ENCODE peak calls at places on chromosomes 4 and X, in seven cellular contexts. One of them, this sample, is unnamed. For H3K4me1, the result is how much of the 10 kb centered on the place peaks cover.

GRCh38 chr4:110085131-110085530 is 113.3 kb downstream of the ELOVL6 start:
- DNase-seq in body of pancreas: no peak
- DNase-seq in uterus: no peak
- DNase-seq in sigmoid colon: no peak
- DNase-seq in GM23338: no peak
- DNase-seq in tibial artery: no peak
- DNase-seq in IMR-90: peak
- DNase-seq in this sample: no peak

GRCh38 chrX:68894142-68894512 is 65.3 kb downstream of the EFNB1 start:
- DNase-seq in uterus: no peak
- DNase-seq in GM23338: no peak
- DNase-seq in sigmoid colon: no peak
- DNase-seq in IMR-90: no peak
- DNase-seq in body of pancreas: no peak
- DNase-seq in tibial artery: no peak
- DNase-seq in this sample: no peak

GRCh38 chr4:117965608-117966007 is 68.7 kb upstream of the NDST3 start:
- DNase-seq in tibial artery: no peak
- DNase-seq in sigmoid colon: no peak
- DNase-seq in GM23338: no peak
- DNase-seq in uterus: no peak
- DNase-seq in body of pancreas: no peak
- DNase-seq in IMR-90: no peak
- DNase-seq in this sample: no peak

GRCh38 chr4:109368661-109369060 is 65.0 kb upstream of the SEC24B start:
- DNase-seq in IMR-90: no peak
- DNase-seq in uterus: no peak
- DNase-seq in body of pancreas: no peak
- DNase-seq in sigmoid colon: no peak
- DNase-seq in tibial artery: no peak
- DNase-seq in GM23338: peak
- DNase-seq in this sample: no peak

GRCh38 chr4:20356565-20356964 is 104.9 kb downstream of the SLIT2 start:
- DNase-seq in GM23338: no peak
- DNase-seq in IMR-90: no peak
- DNase-seq in body of pancreas: no peak
- DNase-seq in tibial artery: no peak
- DNase-seq in uterus: no peak
- DNase-seq in sigmoid colon: no peak
- DNase-seq in this sample: no peak

GRCh38 chr4:68498413-68499007 is 51.2 kb downstream of the TMPRSS11E start:
- DNase-seq in uterus: no peak
- DNase-seq in sigmoid colon: no peak
- DNase-seq in tibial artery: peak
- DNase-seq in GM23338: peak
- DNase-seq in body of pancreas: peak
- DNase-seq in IMR-90: peak
- DNase-seq in this sample: no peak

GRCh38 chrX:112211459-112211858 is 128.9 kb upstream of the TRPC5 start:
- DNase-seq in GM23338: no peak
- DNase-seq in body of pancreas: no peak
- DNase-seq in uterus: no peak
- DNase-seq in sigmoid colon: no peak
- DNase-seq in tibial artery: no peak
- DNase-seq in IMR-90: peak
- DNase-seq in this sample: no peak

GRCh38 chr4:90069151-90069550 is 58.0 kb upstream of the CCSER1 start:
- DNase-seq in uterus: no peak
- DNase-seq in sigmoid colon: no peak
- DNase-seq in body of pancreas: no peak
- DNase-seq in GM23338: no peak
- DNase-seq in IMR-90: peak
- DNase-seq in tibial artery: no peak
- DNase-seq in this sample: no peak

GRCh38 chr4:176444741-176445140 is 125.0 kb downstream of the SPCS3 start:
- DNase-seq in GM23338: no peak
- DNase-seq in IMR-90: peak
- DNase-seq in tibial artery: no peak
- DNase-seq in sigmoid colon: no peak
- DNase-seq in body of pancreas: no peak
- DNase-seq in uterus: no peak
- DNase-seq in this sample: no peak

GRCh38 chr4:77360451-77360850 is 203.4 kb downstream of the CCNG2 start:
- DNase-seq in GM23338: no peak
- DNase-seq in IMR-90: no peak
- DNase-seq in body of pancreas: no peak
- DNase-seq in sigmoid colon: no peak
- DNase-seq in uterus: no peak
- DNase-seq in tibial artery: no peak
- DNase-seq in this sample: no peak

GRCh38 chr4:172688536-172688935 is 480.1 kb upstream of the GALNT7 start:
- DNase-seq in sigmoid colon: no peak
- DNase-seq in uterus: no peak
- DNase-seq in GM23338: no peak
- DNase-seq in body of pancreas: no peak
- DNase-seq in tibial artery: no peak
- DNase-seq in IMR-90: no peak
- DNase-seq in this sample: no peak

GRCh38 chrX:43976216-43976615 is 3.0 kb upstream of the NDP start:
- DNase-seq in uterus: no peak
- DNase-seq in IMR-90: no peak
- DNase-seq in body of pancreas: no peak
- DNase-seq in tibial artery: no peak
- DNase-seq in GM23338: no peak
- DNase-seq in sigmoid colon: no peak
- DNase-seq in this sample: no peak

GRCh38 chrX:98289726-98290125 is 1406.0 kb downstream of the RPA4 start:
- DNase-seq in IMR-90: no peak
- DNase-seq in uterus: no peak
- DNase-seq in GM23338: peak
- DNase-seq in tibial artery: no peak
- DNase-seq in body of pancreas: no peak
- DNase-seq in sigmoid colon: no peak
- DNase-seq in this sample: no peak

GRCh38 chr4:37475087-37475486 is 211.1 kb downstream of the RELL1 start:
- DNase-seq in GM23338: no peak
- DNase-seq in sigmoid colon: no peak
- DNase-seq in body of pancreas: no peak
- DNase-seq in tibial artery: no peak
- DNase-seq in IMR-90: no peak
- DNase-seq in uterus: no peak
- DNase-seq in this sample: no peak

GRCh38 chr4:139763205-139763604 is 97.6 kb downstream of the MGST2 start:
- DNase-seq in IMR-90: no peak
- DNase-seq in uterus: no peak
- DNase-seq in tibial artery: no peak
- DNase-seq in sigmoid colon: no peak
- DNase-seq in GM23338: peak
- DNase-seq in body of pancreas: no peak
- DNase-seq in this sample: no peak

GRCh38 chrX:40175416-40176255 is 77.9 kb upstream of the BCOR start:
- DNase-seq in sigmoid colon: peak
- DNase-seq in GM23338: peak
- DNase-seq in uterus: peak
- DNase-seq in body of pancreas: peak
- DNase-seq in tibial artery: peak
- DNase-seq in IMR-90: no peak
- DNase-seq in this sample: peak

GRCh38 chr4:169225058-169225751 is 45.6 kb downstream of the SH3RF1 start:
- DNase-seq in uterus: no peak
- DNase-seq in IMR-90: peak
- DNase-seq in sigmoid colon: no peak
- DNase-seq in tibial artery: no peak
- DNase-seq in body of pancreas: no peak
- DNase-seq in GM23338: no peak
- DNase-seq in this sample: no peak

GRCh38 chrX:101265869-101266428 is 25.2 kb downstream of the TAF7L start:
- DNase-seq in IMR-90: peak
- DNase-seq in uterus: no peak
- DNase-seq in tibial artery: no peak
- DNase-seq in GM23338: no peak
- DNase-seq in body of pancreas: no peak
- DNase-seq in sigmoid colon: no peak
- DNase-seq in this sample: no peak

GRCh38 chr4:172830295-172830764 is 338.3 kb upstream of the GALNT7 start:
- DNase-seq in body of pancreas: no peak
- DNase-seq in IMR-90: peak
- DNase-seq in sigmoid colon: no peak
- DNase-seq in GM23338: peak
- DNase-seq in tibial artery: no peak
- DNase-seq in uterus: no peak
- DNase-seq in this sample: no peak

GRCh38 chr4:82785248-82786003 is 13.2 kb downstream of the SCD5 start:
- DNase-seq in body of pancreas: no peak
- DNase-seq in uterus: no peak
- DNase-seq in IMR-90: peak
- DNase-seq in sigmoid colon: no peak
- DNase-seq in tibial artery: no peak
- DNase-seq in GM23338: peak
- DNase-seq in this sample: no peak

GRCh38 chr4:16360694-16361262 is 134.5 kb upstream of the TAPT1 start:
- DNase-seq in sigmoid colon: no peak
- DNase-seq in tibial artery: no peak
- DNase-seq in body of pancreas: no peak
- DNase-seq in uterus: no peak
- DNase-seq in GM23338: peak
- DNase-seq in IMR-90: no peak
- DNase-seq in this sample: no peak
- TF ChIP-seq CTCF in sigmoid colon: no peak
- TF ChIP-seq CTCF in tibial artery: no peak
- TF ChIP-seq CTCF in body of pancreas: no peak
- TF ChIP-seq CTCF in uterus: no peak
- TF ChIP-seq CTCF in GM23338: no peak
- TF ChIP-seq CTCF in IMR-90: no peak
- TF ChIP-seq CTCF in this sample: no peak

DNA sequence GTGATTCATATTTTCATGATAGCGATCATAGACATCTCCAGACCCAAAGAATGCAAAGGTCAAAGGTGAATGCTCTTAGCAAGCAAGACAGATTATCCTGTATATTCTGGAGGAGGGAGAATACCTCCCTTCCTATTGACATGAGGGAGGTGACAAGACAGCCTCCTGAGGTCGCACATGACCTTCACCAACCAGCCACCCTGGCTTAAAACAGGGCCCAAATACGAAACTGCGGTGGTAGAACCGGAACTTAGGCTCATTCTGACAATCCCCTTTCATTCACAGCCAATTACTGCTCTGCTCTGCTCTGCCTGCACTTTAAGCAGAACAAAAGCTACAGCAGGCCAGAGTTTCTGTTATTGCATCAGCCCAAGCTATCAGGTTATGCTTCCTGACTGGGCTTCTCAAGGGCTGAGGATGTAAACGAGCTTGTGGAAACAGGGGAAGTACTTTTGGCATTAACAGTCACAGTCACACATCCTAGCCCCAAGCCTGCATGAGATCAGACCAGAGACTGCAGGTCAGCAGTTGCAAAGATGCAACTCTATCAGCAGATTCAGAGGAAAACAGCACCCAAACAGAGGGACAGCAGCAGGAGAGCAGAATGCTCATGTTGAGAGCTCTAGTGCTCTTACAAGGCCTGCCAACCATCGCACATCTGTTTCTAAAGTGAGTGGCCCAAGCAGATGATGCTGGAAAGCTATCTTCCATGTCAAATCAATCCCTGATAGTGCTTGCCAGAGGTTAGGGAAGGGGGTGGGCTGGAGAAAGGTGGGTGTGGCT is 51.2 kb upstream of the MAP3K15 start:
- DNase-seq in tibial artery: no peak
- DNase-seq in IMR-90: peak
- DNase-seq in uterus: no peak
- DNase-seq in body of pancreas: no peak
- DNase-seq in GM23338: peak
- DNase-seq in sigmoid colon: no peak
- DNase-seq in this sample: no peak
- H3K4me3 ChIP-seq in tibial artery: no peak
- H3K4me3 ChIP-seq in IMR-90: no peak
- H3K4me3 ChIP-seq in uterus: no peak
- H3K4me3 ChIP-seq in body of pancreas: no peak
- H3K4me3 ChIP-seq in GM23338: no peak
- H3K4me3 ChIP-seq in sigmoid colon: no peak
- H3K4me3 ChIP-seq in this sample: no peak

DNA sequence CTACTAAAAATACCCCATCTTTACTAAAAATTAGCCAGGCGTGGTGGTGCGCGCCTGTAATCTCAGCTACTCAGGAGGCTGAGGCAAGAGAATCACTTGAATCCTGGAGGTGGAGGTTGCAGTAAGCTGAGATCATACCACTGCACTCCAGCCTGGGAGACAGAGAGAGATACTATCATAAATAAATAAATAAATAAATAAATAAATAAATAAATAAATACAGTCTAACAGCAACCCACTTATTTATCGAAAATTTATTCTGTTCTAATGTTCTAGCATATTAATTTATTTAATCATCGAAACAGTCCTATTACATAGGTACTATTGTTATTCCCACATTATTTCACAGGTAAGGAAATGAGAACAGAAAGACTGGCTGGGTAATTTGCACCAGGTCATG is 18.2 kb upstream of the TXK start:
- DNase-seq in IMR-90: no peak
- DNase-seq in sigmoid colon: no peak
- DNase-seq in uterus: no peak
- DNase-seq in body of pancreas: no peak
- DNase-seq in tibial artery: no peak
- DNase-seq in GM23338: no peak
- DNase-seq in this sample: no peak
- H3K4me1 ChIP-seq in IMR-90: under half
- H3K4me1 ChIP-seq in sigmoid colon: under half
- H3K4me1 ChIP-seq in uterus: under half
- H3K4me1 ChIP-seq in body of pancreas: under half
- H3K4me1 ChIP-seq in tibial artery: under half
- H3K4me1 ChIP-seq in GM23338: under half
- H3K4me1 ChIP-seq in this sample: under half

DNA sequence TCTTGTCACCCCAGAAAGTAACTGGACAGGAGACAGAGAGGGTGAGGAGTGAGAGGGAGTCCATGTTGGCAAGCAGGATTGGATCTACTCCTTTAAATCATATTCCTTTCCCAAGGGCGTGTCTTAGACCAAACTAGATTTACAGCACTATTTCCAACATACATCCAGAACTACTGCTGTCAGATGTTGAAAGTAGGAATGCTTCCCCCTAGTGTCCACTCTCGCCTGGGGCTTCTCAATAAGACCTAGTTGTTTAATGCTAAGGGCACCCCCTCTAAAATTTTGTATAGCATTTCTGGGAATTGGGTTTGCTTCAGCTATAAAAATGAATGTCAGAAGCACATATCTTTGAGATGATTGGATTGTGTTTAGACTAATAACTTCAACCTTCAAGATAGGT is 13.3 kb downstream of the OFD1 start:
- DNase-seq in IMR-90: peak
- DNase-seq in tibial artery: peak
- DNase-seq in uterus: peak
- DNase-seq in GM23338: peak
- DNase-seq in sigmoid colon: no peak
- DNase-seq in body of pancreas: peak
- DNase-seq in this sample: no peak
- TF ChIP-seq CTCF in IMR-90: peak
- TF ChIP-seq CTCF in tibial artery: peak
- TF ChIP-seq CTCF in uterus: no peak
- TF ChIP-seq CTCF in GM23338: peak
- TF ChIP-seq CTCF in sigmoid colon: peak
- TF ChIP-seq CTCF in body of pancreas: peak
- TF ChIP-seq CTCF in this sample: peak

GRCh38 chrX:76148753-76149152 is 24.1 kb upstream of the PBDC1 start:
- DNase-seq in uterus: peak
- DNase-seq in IMR-90: peak
- DNase-seq in sigmoid colon: peak
- DNase-seq in GM23338: peak
- DNase-seq in tibial artery: no peak
- DNase-seq in body of pancreas: peak
- DNase-seq in this sample: no peak
- H3K4me3 ChIP-seq in uterus: no peak
- H3K4me3 ChIP-seq in IMR-90: peak
- H3K4me3 ChIP-seq in sigmoid colon: peak
- H3K4me3 ChIP-seq in GM23338: peak
- H3K4me3 ChIP-seq in tibial artery: peak
- H3K4me3 ChIP-seq in body of pancreas: no peak
- H3K4me3 ChIP-seq in this sample: peak